ENCODE peak calls at places on chromosomes 6 and 20, in eight cellular contexts. K is CD4-positive, CD25-positive, alpha-beta regulatory T cell; F is neural progenitor cell; M is body of pancreas; J is lower lobe of right lung; W is aorta; R is GM23338; O is upper lobe of left lung. G is an unnamed sample. For H3K36me3, the result is how much of the 10 kb centered on the place peaks cover.

GRCh38 chr6:7542065-7542877 is 800 bp downstream of the DSP start:
- DNase-seq in F (peak), J (peak), R (peak), O (peak), M (peak), K (no peak), W (no peak), G (no peak)

GRCh38 chr20:62766071-62766450 is 30.2 kb upstream of the MRGBP start:
- DNase-seq in R (no peak), W (peak), K (no peak), J (no peak), F (no peak), O (no peak), M (no peak), G (no peak)

GRCh38 chr6:53335224-53335994 is 13.3 kb downstream of the ELOVL5 start:
- DNase-seq in R (peak), O (peak), K (peak), J (peak), M (peak), W (no peak), F (no peak), G (peak)

GRCh38 chr20:24838551-24839530 is 110.2 kb upstream of the CST7 start:
- DNase-seq in J (no peak), W (no peak), F (no peak), R (no peak), M (no peak), K (no peak), O (no peak), G (no peak)

GRCh38 chr6:83365931-83366330 is 64.9 kb downstream of the ME1 start:
- DNase-seq in M (no peak), O (no peak), R (no peak), W (no peak), F (no peak), K (no peak), J (no peak), G (no peak)

GRCh38 chr20:4444404-4444803 is 277.3 kb upstream of the PRND start:
- DNase-seq in R (no peak), F (no peak), M (no peak), K (no peak), W (no peak), O (no peak), J (no peak), G (no peak)

GRCh38 chr6:44661221-44661609 is 273.7 kb downstream of the CDC5L start:
- DNase-seq in R (no peak), K (no peak), F (no peak), O (no peak), W (no peak), M (no peak), J (no peak), G (no peak)

GRCh38 chr6:125546827-125547226 is 202.6 kb upstream of the HEY2 start:
- DNase-seq in J (no peak), M (peak), K (no peak), F (no peak), R (peak), O (no peak), W (no peak), G (no peak)

GRCh38 chr6:74519172-74519571 is 686.7 kb downstream of the COL12A1 start:
- DNase-seq in J (no peak), K (no peak), M (no peak), O (no peak), F (no peak), R (no peak), W (no peak), G (no peak)

GRCh38 chr6:33091957-33092356 is 16.2 kb downstream of the HLA-DPB1 start:
- DNase-seq in K (peak), F (peak), R (peak), M (peak), W (peak), J (peak), O (peak), G (peak)

GRCh38 chr6:156175971-156176421 is 601.2 kb upstream of the ARID1B start:
- DNase-seq in O (peak), M (peak), R (peak), J (peak), K (no peak), W (no peak), F (peak), G (no peak)

GRCh38 chr6:47138046-47138445 is 95.9 kb upstream of the ADGRF1 start:
- DNase-seq in K (no peak), F (no peak), M (no peak), O (no peak), J (no peak), R (no peak), W (no peak), G (no peak)

GRCh38 chr20:61732511-61733210 is 333.0 kb downstream of the TAF4 start:
- DNase-seq in W (peak), J (peak), O (no peak), M (no peak), K (no peak), F (no peak), R (no peak), G (no peak)

GRCh38 chr20:54172532-54172855 is 1.3 kb downstream of the CYP24A1 start:
- DNase-seq in J (no peak), K (no peak), W (no peak), M (no peak), O (no peak), R (no peak), F (no peak), G (no peak)

GRCh38 chr6:47321582-47321981 is 11.9 kb upstream of the TNFRSF21 start:
- DNase-seq in F (no peak), W (no peak), K (no peak), R (no peak), M (no peak), O (no peak), J (no peak), G (no peak)

GRCh38 chr6:6851059-6851658 is 256.6 kb upstream of the RREB1 start:
- DNase-seq in K (no peak), R (no peak), M (peak), J (peak), W (peak), O (peak), F (no peak), G (no peak)

GRCh38 chr20:37323985-37324384 is 22.0 kb upstream of the SRC start:
- DNase-seq in M (no peak), O (no peak), J (no peak), R (no peak), F (no peak), K (no peak), W (no peak), G (no peak)

GRCh38 chr6:73542882-73543281 is 22.1 kb upstream of the EEF1A1 start:
- DNase-seq in J (no peak), O (no peak), K (no peak), F (no peak), W (no peak), R (no peak), M (no peak), G (no peak)

GRCh38 chr6:142373268-142374089 is 71.7 kb downstream of the ADGRG6 start:
- DNase-seq in W (no peak), M (no peak), F (no peak), K (no peak), J (no peak), R (no peak), O (no peak), G (no peak)

GRCh38 chr20:64191002-64191401 is 26.8 kb downstream of the MYT1 start:
- DNase-seq in R (no peak), W (no peak), M (no peak), O (no peak), K (no peak), J (no peak), F (no peak), G (no peak)

GRCh38 chr6:46926481-46926880 is 4.7 kb upstream of the ADGRF5 start:
- DNase-seq in M (no peak), R (no peak), W (no peak), K (no peak), O (no peak), F (no peak), J (no peak), G (no peak)

GRCh38 chr6:132357120-132357519 is 44.2 kb downstream of the MOXD1 start:
- DNase-seq in R (no peak), M (no peak), F (no peak), J (no peak), K (no peak), W (no peak), O (no peak), G (no peak)

GRCh38 chr20:63968928-63969760 is 586 bp downstream of the ZNF512B start:
- DNase-seq in F (peak), R (peak), O (no peak), M (peak), W (peak), J (no peak), K (no peak), G (peak)

GRCh38 chr6:97203343-97203742 is 79.7 kb downstream of the MMS22L start:
- DNase-seq in K (no peak), F (peak), M (no peak), W (no peak), J (no peak), R (no peak), O (no peak), G (no peak)

GRCh38 chr20:52590100-52590499 is 382.1 kb upstream of the TSHZ2 start:
- DNase-seq in F (no peak), W (peak), K (no peak), M (no peak), J (no peak), O (no peak), R (no peak), G (no peak)

GRCh38 chr6:126118058-126118759 is 131.9 kb downstream of the TRMT11 start:
- DNase-seq in F (no peak), M (no peak), R (no peak), W (no peak), J (no peak), O (no peak), K (no peak), G (no peak)

GRCh38 chr6:167422934-167423333 is 98.0 kb downstream of the TTLL2 start:
- DNase-seq in J (no peak), R (no peak), K (no peak), O (no peak), M (no peak), W (no peak), F (no peak), G (no peak)

GRCh38 chr20:60092729-60093128 is 134.5 kb downstream of the CDH26 start:
- DNase-seq in J (no peak), R (no peak), K (no peak), W (no peak), M (no peak), O (no peak), F (no peak), G (no peak)

GRCh38 chr20:46040902-46041535 is 12.0 kb downstream of the SLC12A5 start:
- DNase-seq in J (no peak), R (peak), K (peak), F (peak), M (no peak), W (no peak), O (no peak), G (no peak)

GRCh38 chr6:7140631-7141366 is 33.0 kb downstream of the RREB1 start:
- DNase-seq in M (peak), J (peak), F (peak), R (peak), O (peak), K (peak), W (peak), G (peak)

GRCh38 chr6:1746919-1747460 is 137.3 kb downstream of the FOXC1 start:
- DNase-seq in R (no peak), M (no peak), W (no peak), O (no peak), K (no peak), F (no peak), J (no peak), G (no peak)

GRCh38 chr6:168684471-168684870 is 243.5 kb downstream of the SMOC2 start:
- DNase-seq in O (no peak), R (no peak), K (no peak), M (no peak), F (no peak), J (no peak), W (no peak), G (no peak)

GRCh38 chr6:17311595-17312311 is 30.6 kb downstream of the RBM24 start:
- DNase-seq in F (peak), R (no peak), K (no peak), O (no peak), M (peak), J (no peak), W (no peak), G (no peak)

GRCh38 chr6:34341481-34341971 is 50.9 kb downstream of the NUDT3 start:
- DNase-seq in R (no peak), M (no peak), O (no peak), J (no peak), W (no peak), K (no peak), F (no peak), G (no peak)

GRCh38 chr6:13795041-13795748 is 19.2 kb downstream of the MCUR1 start:
- DNase-seq in J (peak), F (peak), O (peak), K (peak), R (peak), W (peak), M (peak), G (peak)

GRCh38 chr6:13803581-13803980 is 10.8 kb downstream of the MCUR1 start:
- DNase-seq in M (no peak), W (no peak), F (no peak), O (no peak), K (no peak), J (no peak), R (no peak), G (no peak)

GRCh38 chr6:13796781-13797180 is 17.6 kb downstream of the MCUR1 start:
- DNase-seq in J (no peak), M (no peak), O (no peak), F (no peak), W (no peak), K (no peak), R (no peak), G (no peak)

DNA sequence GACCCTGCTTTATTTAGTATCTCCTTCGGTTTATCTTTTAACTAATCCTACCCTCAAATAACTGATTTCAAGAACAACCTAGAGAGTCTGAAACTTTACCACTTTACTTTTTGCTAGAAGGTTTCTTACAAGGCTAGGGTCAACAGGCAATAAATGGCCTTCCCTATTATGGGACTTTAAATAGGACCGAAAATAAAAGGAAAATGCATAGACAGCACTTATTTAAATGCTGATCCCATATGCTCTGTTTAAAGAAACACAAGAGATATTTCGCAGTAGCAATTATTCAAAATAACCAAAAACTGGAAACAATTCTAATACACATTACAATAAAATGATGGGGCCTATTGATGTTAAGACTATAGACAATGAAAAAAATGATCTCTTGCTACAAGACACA is 13.7 kb downstream of the MCUR1 start:
- DNase-seq in J (no peak), F (no peak), R (no peak), M (no peak), O (no peak), K (no peak), W (no peak), G (no peak)
- H3K36me3 ChIP-seq in J (half or more), F (under half), R (under half), M (under half), O (under half), K (under half), W (under half), G (under half)

GRCh38 chr6:158191032-158191431 is 22.9 kb downstream of the GTF2H5 start:
- DNase-seq in W (no peak), O (no peak), M (peak), J (no peak), K (no peak), R (no peak), F (no peak), G (no peak)

GRCh38 chr6:158184598-158184997 is 16.4 kb downstream of the GTF2H5 start:
- DNase-seq in J (no peak), R (no peak), O (no peak), F (no peak), W (no peak), M (no peak), K (no peak), G (no peak)

GRCh38 chr6:158185729-158186456 is 17.7 kb downstream of the GTF2H5 start:
- DNase-seq in R (no peak), O (no peak), M (no peak), K (no peak), F (no peak), W (no peak), J (no peak), G (no peak)

GRCh38 chr6:158191769-158192168 is 23.6 kb downstream of the GTF2H5 start:
- DNase-seq in F (no peak), K (no peak), J (no peak), O (no peak), W (no peak), M (no peak), R (no peak), G (no peak)

DNA sequence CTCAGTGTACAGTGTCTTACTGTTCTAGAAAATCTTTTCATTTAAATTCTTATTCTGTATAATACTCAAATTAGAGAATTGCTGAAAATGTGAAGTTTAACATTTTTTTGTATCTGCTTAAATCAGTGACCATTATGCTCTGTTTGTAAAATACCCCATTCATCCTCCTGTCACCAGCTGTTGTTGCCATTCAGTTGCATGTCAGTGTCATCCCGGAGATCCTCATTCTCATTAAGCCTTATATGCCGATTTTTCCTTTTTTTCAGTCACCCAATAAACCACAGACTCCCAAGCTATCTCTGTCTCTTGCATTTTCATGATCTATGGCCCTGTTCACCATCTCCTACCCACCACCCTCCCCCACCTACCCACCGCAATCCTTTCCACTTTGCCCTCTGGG is 20.4 kb downstream of the GTF2H5 start:
- DNase-seq in F (no peak), W (no peak), J (no peak), K (no peak), O (no peak), R (no peak), M (no peak), G (no peak)
- H3K27ac ChIP-seq in F (no peak), W (no peak), J (no peak), K (no peak), O (no peak), R (no peak), M (peak), G (no peak)

DNA sequence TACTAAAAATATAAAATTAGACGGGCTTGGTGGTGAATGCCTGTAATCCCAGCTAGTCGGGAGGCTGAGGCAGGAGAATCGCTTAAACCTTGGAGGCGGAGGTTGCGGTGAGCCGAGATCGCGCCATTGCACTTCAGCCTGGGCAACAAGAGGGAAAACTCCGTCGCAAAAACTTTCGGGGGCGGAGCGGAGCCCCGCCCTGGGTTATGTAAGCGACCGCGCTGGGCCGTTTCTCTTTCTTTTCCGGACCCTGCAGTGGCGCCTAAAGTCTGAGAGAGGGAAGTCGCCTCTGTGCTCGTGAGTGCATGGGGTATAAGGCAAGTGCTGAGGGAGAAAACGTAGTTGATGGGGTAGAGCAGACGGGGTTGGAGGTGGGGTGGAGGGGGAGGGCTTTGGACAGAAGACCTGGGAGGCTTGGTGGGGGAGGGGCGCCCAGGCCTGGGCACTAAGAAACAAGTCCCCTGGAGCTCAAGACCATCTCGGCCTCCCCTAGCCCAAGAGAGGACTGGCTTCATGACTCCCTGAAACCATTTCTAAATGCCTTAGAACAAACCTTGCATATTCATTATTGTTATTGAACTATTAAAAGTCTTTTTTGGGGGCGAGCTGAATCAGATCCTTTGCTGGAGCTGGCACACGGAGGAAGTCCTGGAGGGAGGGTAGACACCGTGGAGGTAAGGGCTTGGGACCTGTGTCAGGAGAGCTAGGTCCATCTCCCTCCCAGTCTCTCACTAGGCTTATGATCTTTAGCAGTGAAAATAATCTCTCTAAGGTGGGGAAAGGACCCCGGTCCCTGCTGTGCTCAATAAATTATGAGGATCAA is 2.7 kb upstream of the MICA start:
- DNase-seq in J (peak), K (peak), F (peak), O (peak), R (peak), M (peak), W (peak), G (peak)
- H3K4me3 ChIP-seq in J (peak), K (peak), F (peak), O (peak), R (peak), M (peak), W (peak), G (peak)

DNA sequence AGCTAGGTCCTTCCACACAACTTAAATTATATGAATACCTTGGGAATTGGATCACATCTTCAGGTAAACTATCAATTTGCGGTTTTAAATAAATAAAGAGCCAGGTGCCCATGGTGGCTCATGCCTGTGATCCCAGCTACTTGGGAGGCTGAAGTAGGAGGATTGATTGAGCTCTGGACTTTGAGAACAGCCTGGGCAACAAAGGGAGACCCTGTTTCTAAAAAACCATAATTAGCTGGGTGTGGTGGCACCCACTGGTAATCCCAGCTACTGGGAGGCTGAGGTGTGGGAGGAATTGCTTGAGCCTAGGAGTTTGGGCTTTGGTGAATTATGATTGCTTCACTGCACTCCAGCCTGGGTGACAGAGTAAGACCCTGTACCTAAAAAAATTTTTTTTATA is 3.4 kb downstream of the GMNN start:
- DNase-seq in J (no peak), W (no peak), O (no peak), R (no peak), M (no peak), F (peak), K (no peak), G (no peak)
- H3K36me3 ChIP-seq in J (under half), W (under half), O (under half), R (under half), M (under half), F (under half), K (under half), G (under half)

GRCh38 chr20:50434653-50435396 is 75.4 kb upstream of the PTPN1 start:
- DNase-seq in K (no peak), J (no peak), F (no peak), W (no peak), O (peak), M (no peak), R (no peak), G (no peak)
- H3K27ac ChIP-seq in K (no peak), J (no peak), F (no peak), W (no peak), O (no peak), M (no peak), R (no peak), G (no peak)

GRCh38 chr6:27293436-27294152 is 18.5 kb downstream of the POM121L2 start:
- DNase-seq in K (no peak), F (peak), M (no peak), J (no peak), O (no peak), W (no peak), R (peak), G (no peak)
- H3K4me3 ChIP-seq in K (no peak), F (peak), M (no peak), J (no peak), O (no peak), W (no peak), R (peak), G (no peak)

GRCh38 chr20:5590899-5591298 is 159.3 kb upstream of the SHLD1 start:
- DNase-seq in F (no peak), K (no peak), R (no peak), J (no peak), M (no peak), O (no peak), W (no peak), G (no peak)
- H3K36me3 ChIP-seq in F (under half), K (under half), R (under half), J (half or more), M (under half), O (under half), W (under half), G (under half)